ENCODE peak calls at places on chromosomes 6 and 20, in eight cellular contexts. Q, O, J, A, U, Z, M and L are unnamed samples.

GRCh38 chr20:62159835-62160234 is 16.3 kb downstream of the SS18L1 start:
- DNase-seq in Q (peak), O (no peak), J (no peak), A (peak), U (peak), Z (no peak), M (no peak), L (no peak)

GRCh38 chr20:5393218-5393870 is 76.6 kb upstream of the PROKR2 start:
- DNase-seq in Q (no peak), O (no peak), J (no peak), A (no peak), U (no peak), Z (no peak), M (no peak), L (no peak)

GRCh38 chr6:167730441-167730840 is 96.3 kb upstream of the AFDN start:
- DNase-seq in Q (no peak), O (no peak), J (no peak), A (no peak), U (no peak), Z (peak), M (no peak), L (no peak)

GRCh38 chr6:107545761-107546160 is 55.8 kb downstream of the SOBP start:
- DNase-seq in Q (no peak), O (no peak), J (no peak), A (no peak), U (no peak), Z (no peak), M (no peak), L (no peak)

GRCh38 chr6:134316733-134317431 is 1.0 kb downstream of the SGK1 start:
- DNase-seq in Q (no peak), O (no peak), J (no peak), A (no peak), U (no peak), Z (no peak), M (no peak), L (no peak)

GRCh38 chr20:51960004-51960403 is 157.7 kb upstream of the SALL4 start:
- DNase-seq in Q (no peak), O (no peak), J (no peak), A (no peak), U (no peak), Z (no peak), M (no peak), L (no peak)

GRCh38 chr6:157223021-157223430 is 100.3 kb downstream of the TMEM242 start:
- DNase-seq in Q (no peak), O (no peak), J (no peak), A (no peak), U (no peak), Z (peak), M (no peak), L (no peak)

GRCh38 chr6:43101497-43101896 is 25.4 kb downstream of the PTK7 start:
- DNase-seq in Q (no peak), O (no peak), J (no peak), A (no peak), U (no peak), Z (no peak), M (no peak), L (no peak)

GRCh38 chr20:6921717-6922386 is 154.4 kb downstream of the BMP2 start:
- DNase-seq in Q (peak), O (no peak), J (no peak), A (no peak), U (no peak), Z (no peak), M (no peak), L (no peak)

GRCh38 chr20:17885544-17885943 is 83.0 kb downstream of the SNX5 start:
- DNase-seq in Q (no peak), O (no peak), J (no peak), A (no peak), U (no peak), Z (no peak), M (no peak), L (no peak)

GRCh38 chr6:34973547-34974248 is 84.6 kb downstream of the ANKS1A start:
- DNase-seq in Q (no peak), O (peak), J (no peak), A (no peak), U (no peak), Z (no peak), M (no peak), L (no peak)

GRCh38 chr6:110367001-110367400 is 8.9 kb upstream of the METTL24 start:
- DNase-seq in Q (no peak), O (no peak), J (no peak), A (no peak), U (no peak), Z (no peak), M (no peak), L (no peak)

GRCh38 chr6:110366241-110366640 is 8.1 kb upstream of the METTL24 start:
- DNase-seq in Q (no peak), O (no peak), J (no peak), A (no peak), U (no peak), Z (no peak), M (no peak), L (no peak)

GRCh38 chr6:110369056-110369455 is 10.9 kb upstream of the METTL24 start:
- DNase-seq in Q (no peak), O (no peak), J (no peak), A (no peak), U (no peak), Z (no peak), M (no peak), L (no peak)

GRCh38 chr6:110368268-110368667 is 10.1 kb upstream of the METTL24 start:
- DNase-seq in Q (no peak), O (no peak), J (no peak), A (no peak), U (no peak), Z (no peak), M (no peak), L (no peak)

GRCh38 chr6:110367825-110368224 is 9.7 kb upstream of the METTL24 start:
- DNase-seq in Q (no peak), O (no peak), J (no peak), A (no peak), U (no peak), Z (no peak), M (no peak), L (no peak)
- TF ChIP-seq CTCF in Q (no peak), O (no peak), J (no peak), A (no peak), U (no peak), Z (no peak), M (no peak), L (no peak)

DNA sequence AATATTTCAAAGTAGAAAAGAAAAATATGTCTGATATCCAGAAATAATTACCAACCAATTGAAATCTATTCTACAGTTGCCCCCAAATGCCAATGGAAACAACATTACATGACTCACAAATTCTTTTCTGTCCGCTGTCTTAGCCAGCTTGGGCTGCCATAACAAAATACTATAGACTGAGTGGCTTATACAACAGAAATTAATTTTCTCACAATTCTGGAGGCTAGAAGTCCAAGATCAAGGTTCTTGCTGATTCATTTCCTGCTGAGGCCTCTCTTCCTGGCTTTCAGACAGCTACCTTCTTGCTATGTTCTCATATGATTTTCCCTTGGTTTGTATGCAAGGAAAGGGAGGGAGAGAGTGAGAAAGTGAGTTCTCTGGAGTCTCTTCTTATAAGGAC is 698.1 kb downstream of the DHX35 start:
- DNase-seq in Q (peak), O (peak), J (no peak), A (no peak), U (peak), Z (no peak), M (no peak), L (no peak)
- H3K4me3 ChIP-seq in Q (no peak), O (no peak), J (no peak), A (no peak), U (no peak), Z (no peak), M (no peak), L (no peak)

DNA sequence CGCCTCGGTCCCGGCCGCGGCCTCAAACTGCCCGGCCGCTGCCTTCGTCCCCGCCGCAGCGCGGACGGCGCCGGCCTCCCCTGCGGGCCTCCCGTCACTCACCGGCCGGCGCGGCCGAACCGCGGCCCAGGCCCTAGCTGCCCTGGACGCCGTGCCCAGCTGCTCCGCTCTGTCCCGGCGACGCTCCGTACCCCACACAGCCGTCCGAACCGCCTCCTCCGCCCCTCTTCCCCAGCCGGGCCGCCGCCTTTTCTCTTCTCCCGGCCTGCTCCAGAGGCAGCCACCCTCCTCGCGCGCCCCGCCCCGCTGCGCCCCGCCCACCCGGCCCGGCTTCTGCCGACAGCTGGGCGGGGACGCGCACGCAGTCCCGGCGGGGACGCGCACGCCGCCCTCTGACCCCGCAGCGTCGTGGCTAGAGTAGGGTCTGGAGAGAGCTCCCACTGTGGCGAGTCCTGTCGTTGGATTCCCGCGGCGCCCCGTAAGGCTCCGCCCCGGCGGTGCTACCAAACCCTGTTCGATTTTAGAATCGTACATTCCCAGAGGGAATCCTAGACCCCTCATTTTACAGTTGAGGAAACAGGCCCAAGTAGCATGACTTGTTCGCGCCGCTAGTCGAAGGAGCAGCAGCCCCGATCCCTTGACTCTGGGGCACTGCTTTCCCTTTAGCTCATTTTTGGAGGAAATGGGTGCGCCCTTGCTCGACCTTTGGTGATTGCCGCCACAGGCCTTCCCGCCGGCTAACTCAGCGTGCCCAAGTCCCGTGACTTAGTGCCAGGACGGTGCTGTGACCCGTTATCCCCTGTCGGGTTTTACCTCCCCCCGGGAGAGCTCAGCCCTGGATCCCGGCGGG is at the start of gene FBXO30:
- DNase-seq in Q (peak), O (peak), J (peak), A (peak), U (peak), Z (peak), M (peak), L (no peak)
- TF ChIP-seq CTCF in Q (no peak), O (peak), J (peak), A (no peak), U (peak), Z (peak), M (peak), L (peak)

GRCh38 chr6:10557886-10558285 is 36.7 kb downstream of the GCNT2 start:
- DNase-seq in Q (no peak), O (no peak), J (no peak), A (no peak), U (no peak), Z (no peak), M (no peak), L (no peak)
- H3K4me3 ChIP-seq in Q (no peak), O (no peak), J (no peak), A (no peak), U (no peak), Z (peak), M (no peak), L (no peak)

DNA sequence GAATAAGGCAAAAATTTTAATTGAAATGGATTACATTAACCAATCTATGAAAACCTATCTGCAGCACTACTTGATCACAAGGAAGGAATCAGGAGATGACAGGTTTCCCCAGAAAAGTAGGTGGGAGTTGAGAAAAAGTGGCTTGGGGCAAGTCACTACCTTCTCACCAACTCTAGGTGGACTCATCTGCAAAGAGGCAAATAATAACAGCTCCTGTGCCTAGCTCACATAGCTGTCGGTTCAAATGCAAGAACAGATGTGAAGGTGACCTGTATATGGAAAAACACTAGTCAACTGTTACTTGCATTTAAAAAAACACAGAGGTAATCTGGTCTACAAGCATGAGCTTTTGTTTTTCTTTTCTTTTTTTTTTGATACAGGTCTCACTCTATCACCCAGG is 67.2 kb downstream of the POPDC3 start:
- DNase-seq in Q (no peak), O (no peak), J (no peak), A (no peak), U (no peak), Z (no peak), M (no peak), L (no peak)
- TF ChIP-seq CTCF in Q (no peak), O (peak), J (no peak), A (no peak), U (no peak), Z (peak), M (no peak), L (no peak)

DNA sequence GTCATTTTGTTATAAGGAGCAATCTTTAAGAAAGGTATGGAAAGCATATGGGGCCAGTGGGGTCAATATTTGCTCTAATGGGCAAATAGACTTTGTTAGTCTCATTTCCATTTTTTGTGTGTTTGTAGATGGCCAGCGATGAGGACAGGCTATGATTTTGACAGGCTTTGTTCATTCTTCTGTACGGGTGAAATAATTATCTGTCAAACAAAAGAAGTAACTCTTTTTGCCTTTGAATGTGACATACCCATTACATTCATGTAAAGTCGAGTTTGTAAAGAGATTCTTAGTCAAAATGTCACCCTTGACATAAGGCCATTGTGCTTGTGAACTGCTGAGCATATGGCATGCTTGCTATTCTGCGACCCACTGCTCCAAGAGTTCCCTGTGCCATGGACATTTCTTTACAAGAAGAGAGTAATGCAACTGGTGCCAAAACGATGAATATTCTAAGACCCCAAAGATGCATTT is 38.1 kb upstream of the JAG1 start:
- DNase-seq in Q (no peak), O (no peak), J (no peak), A (no peak), U (no peak), Z (no peak), M (no peak), L (no peak)
- H3K4me3 ChIP-seq in Q (no peak), O (no peak), J (peak), A (no peak), U (no peak), Z (no peak), M (no peak), L (no peak)

DNA sequence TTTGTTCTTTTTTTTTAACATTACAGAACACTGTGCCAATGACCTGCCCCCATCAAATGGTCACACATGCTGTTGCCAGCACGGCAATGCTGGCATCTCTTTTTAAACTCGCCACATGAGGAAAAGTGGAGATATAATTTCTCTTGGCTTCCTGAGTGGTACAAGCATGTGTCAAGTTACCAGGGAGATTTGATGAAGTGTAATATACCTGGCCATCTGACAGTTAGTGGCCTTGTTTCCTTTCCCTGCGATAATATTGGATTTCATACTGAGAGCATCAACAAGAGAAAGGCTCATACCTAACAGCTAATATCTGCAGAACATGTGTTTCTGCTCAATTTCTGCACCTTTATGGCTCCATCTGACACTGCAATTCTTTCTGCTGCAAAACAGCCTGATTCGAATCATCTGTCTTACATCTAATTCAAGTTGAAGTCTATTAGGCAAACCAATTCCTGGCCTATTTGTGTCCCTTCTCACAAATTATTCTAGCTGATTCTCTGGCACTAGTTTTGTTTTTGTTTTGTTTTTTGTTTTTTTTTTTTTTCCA is 519.5 kb downstream of the PREX1 start:
- DNase-seq in Q (no peak), O (no peak), J (no peak), A (no peak), U (no peak), Z (no peak), M (no peak), L (no peak)
- TF ChIP-seq CTCF in Q (no peak), O (no peak), J (no peak), A (no peak), U (no peak), Z (no peak), M (no peak), L (no peak)

GRCh38 chr20:31718952-31719643 is 3.6 kb downstream of the BCL2L1 start:
- DNase-seq in Q (peak), O (no peak), J (no peak), A (peak), U (no peak), Z (no peak), M (no peak), L (no peak)

GRCh38 chr20:31716351-31716750 is 6.3 kb downstream of the BCL2L1 start:
- DNase-seq in Q (no peak), O (no peak), J (no peak), A (no peak), U (no peak), Z (no peak), M (no peak), L (no peak)

GRCh38 chr20:31716818-31717477 is 5.7 kb downstream of the BCL2L1 start:
- DNase-seq in Q (no peak), O (no peak), J (no peak), A (no peak), U (no peak), Z (no peak), M (no peak), L (no peak)

GRCh38 chr20:31715766-31716165 is 6.9 kb downstream of the BCL2L1 start:
- DNase-seq in Q (no peak), O (no peak), J (no peak), A (no peak), U (no peak), Z (no peak), M (no peak), L (no peak)

DNA sequence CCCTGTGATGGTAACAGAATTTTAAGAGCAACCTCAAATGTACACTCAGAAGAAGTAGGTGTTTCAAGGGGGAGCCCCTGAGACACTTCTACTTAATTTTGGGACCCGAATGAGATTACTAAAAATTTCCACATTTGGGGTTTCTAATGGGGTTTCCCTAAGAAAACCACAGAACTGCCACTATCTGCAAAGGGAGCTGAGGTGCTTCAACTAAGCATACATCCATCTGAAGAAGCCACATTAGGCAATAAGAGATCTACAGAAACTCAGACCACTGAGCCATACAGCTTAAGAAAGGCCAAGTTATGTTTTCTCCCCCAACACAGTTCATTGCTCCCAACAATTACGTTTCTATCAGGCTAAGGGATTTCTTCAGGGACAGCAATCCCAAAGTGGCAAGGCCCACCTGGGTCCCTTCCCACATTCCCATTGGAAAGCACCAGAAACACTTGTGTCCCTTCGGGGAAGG is 5.2 kb downstream of the BCL2L1 start:
- DNase-seq in Q (no peak), O (no peak), J (no peak), A (no peak), U (no peak), Z (no peak), M (no peak), L (no peak)
- H3K4me3 ChIP-seq in Q (no peak), O (peak), J (no peak), A (peak), U (no peak), Z (no peak), M (no peak), L (peak)

DNA sequence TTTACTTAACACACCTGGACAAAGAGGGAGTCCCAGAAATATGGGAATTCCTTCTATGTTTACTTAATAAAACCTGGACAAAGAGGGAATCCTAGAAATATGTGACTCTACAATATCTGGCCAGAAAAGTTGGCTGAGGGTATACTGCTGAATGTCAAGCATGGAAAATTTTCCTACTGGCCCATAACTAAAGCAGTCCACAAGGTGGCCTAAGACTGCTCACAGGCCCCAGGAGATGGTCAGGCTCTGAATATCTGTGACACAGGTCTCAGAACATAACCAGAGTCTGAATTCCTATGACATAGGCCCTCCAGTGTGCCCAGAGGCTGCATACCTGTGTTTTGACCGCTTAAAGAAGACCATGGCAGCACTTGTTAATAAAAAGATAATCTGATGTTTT is 578.2 kb upstream of the NRSN1 start:
- DNase-seq in Q (no peak), O (no peak), J (no peak), A (no peak), U (no peak), Z (peak), M (no peak), L (no peak)
- TF ChIP-seq CTCF in Q (no peak), O (no peak), J (no peak), A (peak), U (no peak), Z (peak), M (no peak), L (peak)

DNA sequence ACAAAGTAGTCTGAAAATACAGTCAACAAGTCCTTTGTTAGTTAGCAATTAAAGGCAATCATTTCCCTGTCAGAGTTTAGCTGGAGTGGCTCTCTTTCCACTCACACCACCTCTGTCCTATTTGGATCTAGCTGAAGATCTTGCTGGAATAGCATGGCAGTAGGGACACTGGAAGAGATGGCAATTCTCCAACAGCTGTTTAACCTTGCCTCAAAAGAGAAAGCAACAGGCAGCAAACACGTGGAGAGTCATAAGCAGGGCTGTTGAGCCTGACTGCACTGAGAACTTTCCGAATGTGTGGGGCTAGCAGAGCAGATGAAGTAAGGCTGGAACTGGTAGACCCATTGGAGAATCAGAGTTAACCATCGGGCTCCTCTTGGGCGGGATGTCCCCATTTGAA is 38.0 kb upstream of the PRSS35 start:
- DNase-seq in Q (no peak), O (peak), J (no peak), A (no peak), U (peak), Z (peak), M (no peak), L (peak)
- H3K4me3 ChIP-seq in Q (no peak), O (no peak), J (no peak), A (no peak), U (no peak), Z (no peak), M (no peak), L (no peak)